ENCODE peak calls at places on chromosomes 16 and 17, in eight cellular contexts. D, H, R, E, V, K, J and L are unnamed samples.

GRCh38 chr16:26963109-26963508 is 103.6 kb upstream of the C16orf82 start:
- DNase-seq in D (no peak), H (no peak), R (no peak), E (no peak), V (no peak), K (no peak), J (no peak), L (no peak)

GRCh38 chr16:74680681-74681080 is 14.0 kb upstream of the RFWD3 start:
- DNase-seq in D (no peak), H (no peak), R (no peak), E (no peak), V (no peak), K (no peak), J (no peak), L (no peak)

GRCh38 chr16:89588413-89589109 is 13.0 kb downstream of the CPNE7 start:
- DNase-seq in D (no peak), H (no peak), R (no peak), E (no peak), V (no peak), K (no peak), J (no peak), L (no peak)

GRCh38 chr16:67968440-67969285 is at the start of gene SLC12A4:
- DNase-seq in D (peak), H (peak), R (peak), E (peak), V (peak), K (peak), J (peak), L (peak)

GRCh38 chr17:229130-229944 is 47.9 kb upstream of the DOC2B start:
- DNase-seq in D (no peak), H (peak), R (no peak), E (no peak), V (no peak), K (peak), J (peak), L (no peak)

GRCh38 chr17:14471052-14471451 is 170.2 kb downstream of the HS3ST3B1 start:
- DNase-seq in D (no peak), H (no peak), R (no peak), E (no peak), V (no peak), K (no peak), J (no peak), L (no peak)

GRCh38 chr17:17837966-17838962 is 1.5 kb upstream of the SREBF1 start:
- DNase-seq in D (peak), H (no peak), R (no peak), E (peak), V (peak), K (no peak), J (peak), L (peak)

GRCh38 chr17:50210249-50211225 is 9.1 kb upstream of the COL1A1 start:
- DNase-seq in D (no peak), H (peak), R (no peak), E (peak), V (peak), K (peak), J (peak), L (no peak)

GRCh38 chr17:28407130-28407973 is 1.3 kb upstream of the SLC46A1 start:
- DNase-seq in D (peak), H (no peak), R (no peak), E (no peak), V (no peak), K (no peak), J (no peak), L (no peak)

DNA sequence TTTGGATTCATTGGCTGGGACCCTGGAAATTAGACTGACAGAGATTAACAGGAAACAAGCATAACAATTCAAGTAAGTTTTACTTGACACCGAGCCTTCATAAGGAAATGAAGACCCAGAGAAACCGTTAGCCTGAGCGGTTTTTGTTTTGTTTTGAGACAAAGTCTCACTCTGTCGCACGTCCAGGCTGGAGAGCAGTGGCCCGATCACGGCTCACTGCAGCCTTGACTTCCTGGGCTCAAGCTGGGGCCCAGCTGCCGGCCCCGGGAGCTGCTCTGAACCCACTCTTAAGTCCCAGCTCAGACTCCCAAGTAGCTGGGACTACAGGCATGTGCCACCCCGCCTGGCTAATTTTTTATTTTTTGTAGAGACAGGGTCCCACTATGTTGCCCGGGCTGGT is 321.3 kb downstream of the SEC14L1 start:
- DNase-seq in D (no peak), H (no peak), R (no peak), E (no peak), V (no peak), K (no peak), J (no peak), L (no peak)
- TF ChIP-seq POLR2A in D (no peak), H (no peak), R (no peak), E (no peak), V (no peak), K (no peak), J (no peak), L (no peak)

DNA sequence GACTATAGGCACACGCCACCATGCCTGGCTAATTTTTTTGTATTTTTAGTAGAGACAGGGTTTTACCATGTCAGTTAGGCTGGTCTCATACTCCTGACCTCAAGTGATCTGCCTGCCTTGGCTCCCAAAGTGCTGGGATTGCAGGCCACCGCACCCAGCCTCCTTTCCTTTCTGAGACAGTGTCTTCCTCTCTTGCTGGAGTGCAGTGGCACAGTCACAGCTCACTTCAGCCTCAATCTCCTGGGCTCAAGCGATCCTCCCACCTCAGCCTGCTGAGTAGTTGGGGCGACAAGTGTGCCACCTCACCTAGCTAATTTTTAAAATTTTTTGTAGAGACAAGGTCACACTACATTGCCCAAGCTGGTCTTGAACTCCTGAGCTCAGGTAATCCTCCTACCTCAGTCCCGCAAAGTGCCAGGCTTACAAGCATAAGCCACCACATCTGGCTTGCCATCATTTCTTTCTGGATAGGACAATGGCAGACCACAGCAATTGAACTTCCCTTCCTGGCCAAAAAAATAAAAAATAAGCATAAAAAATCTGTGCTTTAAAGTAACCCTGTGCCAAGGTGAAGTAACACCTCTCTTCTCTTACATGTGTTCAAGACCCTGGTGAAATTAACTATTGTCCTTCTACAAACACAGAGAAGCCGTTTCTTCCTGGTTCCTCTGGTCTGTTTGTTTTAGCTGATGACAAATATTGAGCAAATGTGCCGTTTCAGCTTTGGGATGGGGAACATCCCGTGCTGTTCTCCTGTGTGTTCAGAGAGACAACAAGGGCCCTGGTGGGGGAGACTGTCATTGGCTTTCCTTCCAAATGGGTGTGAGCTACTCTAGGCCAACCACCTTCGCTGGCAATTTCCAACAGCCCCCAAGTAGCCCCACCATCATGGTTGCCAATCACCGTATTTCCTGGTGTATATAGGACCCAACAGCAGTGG is 60.2 kb downstream of the EMP2 start:
- DNase-seq in D (peak), H (peak), R (peak), E (no peak), V (no peak), K (no peak), J (no peak), L (no peak)
- TF ChIP-seq CTCF in D (peak), H (no peak), R (no peak), E (no peak), V (no peak), K (no peak), J (no peak), L (no peak)

DNA sequence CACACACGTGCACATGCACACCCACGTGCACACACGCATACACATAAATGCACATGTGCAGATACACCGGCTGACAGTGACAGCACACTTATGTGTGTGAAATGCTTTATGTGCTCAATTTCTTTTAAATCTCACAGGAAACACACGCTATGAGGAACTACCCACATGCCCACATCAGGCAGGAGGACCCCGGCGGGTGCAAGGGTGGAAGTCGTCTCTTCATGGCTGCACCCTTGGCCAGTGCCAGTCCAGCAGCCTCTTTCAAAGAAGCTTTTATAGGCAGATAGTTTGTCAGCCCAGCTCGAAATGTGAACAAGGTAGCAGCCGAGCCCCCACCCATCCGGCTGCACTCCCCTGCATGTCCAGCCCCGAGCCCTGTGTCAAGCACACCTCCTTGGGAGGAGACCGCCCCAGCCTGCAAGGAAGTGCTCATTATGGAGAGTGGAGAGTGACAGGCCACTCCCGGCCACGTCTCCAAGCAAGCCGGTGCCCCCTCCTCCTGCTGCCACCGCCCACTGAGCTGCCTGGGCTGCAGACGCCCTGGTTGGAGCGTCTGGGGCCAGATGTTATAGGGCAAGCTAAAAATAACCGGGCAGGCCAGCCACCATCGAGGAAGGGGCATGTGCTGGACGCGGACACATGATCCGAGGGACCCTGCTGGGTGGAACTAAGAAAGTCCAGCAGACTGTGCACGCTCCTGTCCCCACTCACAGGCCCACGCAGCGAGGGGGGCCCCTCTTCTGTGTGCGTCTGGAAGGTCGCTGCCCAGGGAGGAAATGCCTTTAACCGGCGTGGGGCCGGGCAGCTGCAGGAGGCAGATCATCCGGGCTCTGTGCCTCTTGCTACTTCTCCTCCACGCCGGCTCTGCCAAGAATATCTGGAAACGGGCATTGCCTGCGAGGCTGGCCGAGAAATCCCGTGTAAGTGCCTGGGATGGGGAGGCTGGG is at the start of gene WFDC1:
- DNase-seq in D (no peak), H (no peak), R (no peak), E (no peak), V (no peak), K (peak), J (no peak), L (no peak)
- H3K4me3 ChIP-seq in D (no peak), H (no peak), R (peak), E (peak), V (peak), K (peak), J (peak), L (no peak)

GRCh38 chr17:80229011-80229410 is 8.8 kb downstream of the SLC26A11 start:
- DNase-seq in D (no peak), H (no peak), R (no peak), E (no peak), V (no peak), K (no peak), J (no peak), L (no peak)

GRCh38 chr17:80225230-80225629 is 5.0 kb downstream of the SLC26A11 start:
- DNase-seq in D (no peak), H (no peak), R (no peak), E (no peak), V (no peak), K (no peak), J (no peak), L (no peak)

GRCh38 chr17:80227666-80228065 is 7.4 kb downstream of the SLC26A11 start:
- DNase-seq in D (no peak), H (no peak), R (no peak), E (no peak), V (no peak), K (no peak), J (no peak), L (no peak)

GRCh38 chr17:80228477-80228876 is 8.2 kb downstream of the SLC26A11 start:
- DNase-seq in D (no peak), H (no peak), R (no peak), E (no peak), V (no peak), K (no peak), J (no peak), L (no peak)

DNA sequence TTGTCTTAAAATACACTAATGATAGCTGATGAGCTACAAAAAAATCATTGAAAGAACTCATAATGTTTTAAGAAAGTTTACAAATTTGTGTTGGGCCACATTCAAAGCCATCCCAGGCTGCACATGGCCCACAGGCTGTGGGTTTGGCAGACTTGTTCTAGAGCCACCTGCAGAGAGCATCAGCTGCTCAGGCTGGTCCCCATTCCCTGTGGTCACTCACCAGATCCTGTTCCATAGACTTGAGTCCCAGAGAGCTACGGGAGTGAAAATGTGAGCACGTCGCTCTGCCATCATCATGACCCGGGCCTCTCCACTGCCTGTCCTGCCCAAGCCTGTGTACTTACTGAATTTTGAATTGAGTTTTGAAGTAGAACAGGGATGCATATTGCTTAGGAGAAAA is 6.9 kb downstream of the SLC26A11 start:
- DNase-seq in D (no peak), H (no peak), R (no peak), E (no peak), V (no peak), K (no peak), J (no peak), L (no peak)
- TF ChIP-seq POLR2A in D (no peak), H (no peak), R (no peak), E (no peak), V (no peak), K (no peak), J (no peak), L (no peak)

GRCh38 chr17:38747385-38748328 is 479 bp downstream of the PCGF2 start:
- DNase-seq in D (peak), H (no peak), R (no peak), E (peak), V (no peak), K (no peak), J (no peak), L (peak)
- TF ChIP-seq CTCF in D (peak), H (no peak), R (no peak), E (no peak), V (peak), K (no peak), J (no peak), L (no peak)

DNA sequence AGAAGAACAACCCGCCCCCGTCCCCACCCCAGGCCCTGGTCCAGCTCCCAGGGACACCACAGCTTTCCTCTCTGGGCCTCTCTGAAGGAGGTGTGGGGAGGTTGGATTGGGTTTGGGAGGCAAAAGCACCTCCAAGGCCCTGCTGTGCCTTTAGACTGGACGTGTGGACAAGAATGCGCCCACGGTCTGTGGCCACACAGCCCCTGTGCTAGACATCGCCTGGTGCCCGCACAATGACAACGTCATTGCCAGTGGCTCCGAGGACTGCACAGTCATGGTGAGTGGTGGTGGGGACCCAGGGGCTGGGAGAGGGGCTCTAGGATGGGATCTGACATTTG is 3.0 kb downstream of the CORO1A start:
- DNase-seq in D (no peak), H (no peak), R (no peak), E (no peak), V (no peak), K (no peak), J (no peak), L (no peak)
- H3K4me3 ChIP-seq in D (no peak), H (no peak), R (peak), E (no peak), V (peak), K (no peak), J (peak), L (no peak)

GRCh38 chr17:57235124-57235523 is 21.2 kb upstream of the MSI2 start:
- DNase-seq in D (no peak), H (no peak), R (no peak), E (no peak), V (no peak), K (no peak), J (no peak), L (no peak)
- TF ChIP-seq POLR2A in D (no peak), H (no peak), R (no peak), E (no peak), V (no peak), K (no peak), J (no peak), L (no peak)

GRCh38 chr16:58212824-58213655 is 15.1 kb upstream of the CSNK2A2 start:
- DNase-seq in D (no peak), H (no peak), R (no peak), E (no peak), V (no peak), K (no peak), J (no peak), L (no peak)
- TF ChIP-seq CTCF in D (no peak), H (no peak), R (no peak), E (no peak), V (no peak), K (no peak), J (no peak), L (no peak)